ENCODE peak calls at places on chromosomes 4 and X, in five cellular contexts. U is H9, D is tibial artery, J is tibial nerve, Z is left ventricle myocardium inferior. Q is an unnamed sample.

GRCh38 chr4:109803924-109804571 is 2.2 kb upstream of the CFI start:
- DNase-seq in Z (no peak), J (no peak), D (no peak), U (peak; percentile 50), Q (peak; percentile 8)

GRCh38 chr4:636628-636950 is 11.2 kb downstream of the PDE6B start:
- DNase-seq in J (no peak), D (no peak), U (no peak), Z (no peak), Q (no peak)

GRCh38 chr4:7043521-7044414 is 596 bp downstream of the TADA2B start:
- DNase-seq in D (no peak), Z (peak; percentile 36), J (no peak), U (no peak), Q (peak; percentile 58)

GRCh38 chr4:88054909-88055308 is 47.5 kb downstream of the PKD2 start:
- DNase-seq in Z (no peak), J (no peak), D (no peak), U (peak; percentile 60), Q (peak; percentile 37)

GRCh38 chr4:37424753-37425152 is 180.2 kb downstream of the NWD2 start:
- DNase-seq in Z (no peak), J (no peak), U (no peak), D (no peak), Q (no peak)

GRCh38 chr4:165129924-165130323 is 17.3 kb upstream of the TMEM192 start:
- DNase-seq in U (no peak), J (no peak), D (no peak), Z (no peak), Q (no peak)

GRCh38 chr4:92234393-92235176 is 69.2 kb upstream of the GRID2 start:
- DNase-seq in U (no peak), J (no peak), Z (no peak), D (no peak), Q (no peak)

GRCh38 chrX:110741213-110741796 is 54.3 kb downstream of the CHRDL1 start:
- DNase-seq in Z (no peak), U (peak; percentile 48), D (no peak), J (no peak), Q (no peak)

GRCh38 chr4:94523033-94523590 is 71.4 kb downstream of the PDLIM5 start:
- DNase-seq in J (no peak), Z (no peak), U (no peak), D (no peak), Q (no peak)

GRCh38 chr4:188941524-188942109 is 802.4 kb downstream of the TRIML1 start:
- DNase-seq in Z (no peak), J (no peak), U (no peak), D (no peak), Q (no peak)

GRCh38 chrX:154419688-154420401 is 8.5 kb downstream of the TAFAZZIN start:
- DNase-seq in J (no peak), Z (peak; percentile 46), D (no peak), U (no peak), Q (no peak)

GRCh38 chr4:7129871-7130609 is 62.2 kb upstream of the GRPEL1 start:
- DNase-seq in U (no peak), Z (no peak), J (no peak), D (no peak), Q (no peak)

GRCh38 chr4:15149842-15150592 is 147.7 kb downstream of the CPEB2 start:
- DNase-seq in U (peak; percentile 82), Z (peak; percentile 86), J (peak; percentile 66), D (peak; percentile 78), Q (peak; percentile 46)

GRCh38 chr4:110629780-110630500 is 7.1 kb upstream of the PITX2 start:
- DNase-seq in Z (no peak), J (no peak), U (no peak), D (no peak), Q (no peak)

GRCh38 chrX:153818571-153819397 is 11.6 kb downstream of the PDZD4 start:
- DNase-seq in D (no peak), U (no peak), J (no peak), Z (peak; percentile 41), Q (peak; percentile 23)

GRCh38 chr4:149961876-149962597 is 116.2 kb upstream of the DCLK2 start:
- DNase-seq in U (no peak), Z (no peak), D (no peak), J (no peak), Q (no peak)

GRCh38 chr4:127788517-127788916 is 6.4 kb downstream of the HSPA4L start:
- DNase-seq in Z (no peak), U (no peak), D (no peak), J (no peak), Q (no peak)

GRCh38 chr4:161937596-161937995 is 226.2 kb downstream of the FSTL5 start:
- DNase-seq in J (no peak), U (no peak), D (no peak), Z (no peak), Q (no peak)

GRCh38 chr4:74311696-74312313 is 3.5 kb downstream of the EPGN start:
- DNase-seq in U (no peak), Z (no peak), D (no peak), J (no peak), Q (no peak)

GRCh38 chr4:48337726-48338125 is 3.6 kb upstream of the SLAIN2 start:
- DNase-seq in J (no peak), U (no peak), Z (no peak), D (no peak), Q (no peak)

GRCh38 chrX:125289209-125289608 is 30.5 kb upstream of the TEX13C start:
- DNase-seq in J (no peak), Z (no peak), D (no peak), U (no peak), Q (no peak)

GRCh38 chrX:50635162-50635561 is 164.5 kb upstream of the DGKK start:
- DNase-seq in U (no peak), D (no peak), Z (no peak), J (no peak), Q (no peak)

GRCh38 chrX:38117485-38117884 is 103.2 kb downstream of the SRPX start:
- DNase-seq in D (no peak), Z (no peak), U (no peak), J (no peak), Q (no peak)

GRCh38 chr4:6076391-6076790 is 58.2 kb upstream of the C4orf50 start:
- DNase-seq in Z (no peak), D (no peak), J (no peak), U (no peak), Q (no peak)

GRCh38 chr4:20490734-20491133 is 209.5 kb upstream of the PACRGL start:
- DNase-seq in J (no peak), D (no peak), Z (no peak), U (no peak), Q (no peak)

GRCh38 chr4:168549145-168549544 is 52.3 kb downstream of the PALLD start:
- DNase-seq in D (no peak), J (no peak), U (no peak), Z (no peak), Q (no peak)

GRCh38 chr4:126470862-126471261 is 1156.1 kb downstream of the FAT4 start:
- DNase-seq in U (no peak), D (no peak), Z (no peak), J (no peak), Q (no peak)

GRCh38 chr4:94127707-94128328 is 79.8 kb upstream of the SMARCAD1 start:
- DNase-seq in U (no peak), J (no peak), Z (no peak), D (no peak), Q (no peak)

GRCh38 chr4:184420881-184421416 is 53.4 kb downstream of the IRF2 start:
- DNase-seq in Z (no peak), U (no peak), D (no peak), J (no peak), Q (no peak)

GRCh38 chr4:169621754-169622481 is 1.5 kb downstream of the CLCN3 start:
- DNase-seq in Z (no peak), D (no peak), U (no peak), J (no peak), Q (no peak)

GRCh38 chr4:21775703-21776102 is 172.9 kb downstream of the KCNIP4 start:
- DNase-seq in J (no peak), Z (no peak), U (no peak), D (no peak), Q (no peak)

GRCh38 chrX:153519569-153520285 is 2.3 kb downstream of the ATP2B3 start:
- DNase-seq in U (no peak), J (no peak), Z (no peak), D (no peak), Q (no peak)

GRCh38 chr4:183201331-183201730 is 102.3 kb downstream of the WWC2 start:
- DNase-seq in D (no peak), J (no peak), Z (no peak), U (no peak), Q (no peak)

GRCh38 chr4:94711635-94712034 is 46.1 kb upstream of the BMPR1B start:
- DNase-seq in J (no peak), U (no peak), Z (no peak), D (no peak), Q (no peak)

GRCh38 chr4:100493756-100494155 is 24.1 kb downstream of the EMCN start:
- DNase-seq in Z (no peak), U (no peak), D (no peak), J (no peak), Q (no peak)

GRCh38 chr4:26424838-26425237 is 65.4 kb downstream of the CCKAR start:
- DNase-seq in U (no peak), J (no peak), Z (no peak), D (no peak), Q (no peak)
- TF ChIP-seq CTCF in U (peak; percentile 42), J (no peak), Z (no peak), D (no peak), Q (no peak)

DNA sequence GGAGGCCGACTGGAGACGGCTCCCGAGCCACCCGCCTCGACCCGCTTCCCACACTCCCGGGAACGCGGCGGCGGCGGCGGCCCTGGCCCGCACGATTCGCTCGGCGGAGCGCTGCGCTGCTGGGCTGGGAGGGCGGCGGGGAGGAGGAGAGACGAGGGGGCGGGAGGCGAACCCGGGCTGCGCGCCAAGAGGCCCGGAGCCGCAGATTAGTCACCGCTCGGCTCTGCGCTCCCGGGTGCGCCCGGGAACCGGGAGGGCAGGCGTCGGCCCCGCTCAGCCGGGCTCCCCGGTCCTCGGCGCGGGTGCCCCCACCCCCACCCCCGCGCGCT is 11.2 kb upstream of the BCOR start:
- DNase-seq in U (peak; percentile 63), D (no peak), Z (peak; percentile 83), J (no peak), Q (peak; percentile 84)
- H3K27ac ChIP-seq in U (no peak overlapping the region), D (peak overlapping the region; percentile 97), Z (peak overlapping the region; percentile 97), J (peak overlapping the region; percentile 93), Q (peak overlapping the region; percentile 96)

DNA sequence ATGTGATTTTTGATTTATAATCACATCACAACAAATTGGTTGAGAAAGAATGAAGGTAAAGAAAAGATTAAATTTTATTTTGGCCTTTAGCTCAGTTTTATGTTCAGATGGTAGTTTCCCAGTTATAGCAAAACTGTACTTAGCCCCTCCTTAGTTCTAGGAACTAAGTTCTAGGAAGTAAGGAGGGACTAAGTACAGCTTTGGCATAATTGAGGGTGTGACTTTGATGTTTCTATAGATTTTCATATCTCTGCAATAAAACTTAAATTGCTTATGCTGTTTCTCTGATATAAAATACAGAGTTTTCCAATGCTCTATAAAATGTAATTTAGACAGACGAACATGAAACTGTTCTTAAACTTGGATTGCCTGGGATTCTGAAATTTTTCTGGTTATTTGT is 46.6 kb upstream of the SLC4A4 start:
- DNase-seq in D (no peak), U (no peak), Z (no peak), J (no peak), Q (no peak)
- H3K4me1 ChIP-seq in D (no peaks in the 10 kb centered on the region), U (no peaks in the 10 kb centered on the region), Z (peaks cover 48% of the 10 kb centered on the region), J (no peaks in the 10 kb centered on the region), Q (no peaks in the 10 kb centered on the region)

GRCh38 chrX:103148075-103148474 is 55.1 kb upstream of the NXF3 start:
- DNase-seq in Z (no peak), J (no peak), U (no peak), D (no peak), Q (no peak)
- TF ChIP-seq CTCF in Z (no peak), J (no peak), U (no peak), D (no peak), Q (no peak)

GRCh38 chrX:2705461-2705860 is 14.4 kb downstream of the CD99 start:
- DNase-seq in J (no peak), Z (no peak), U (no peak), D (no peak), Q (no peak)
- H3K27ac ChIP-seq in J (peak overlapping the region; percentile 75), Z (peak overlapping the region; percentile 91), U (no peak overlapping the region), D (peak overlapping the region; percentile 20), Q (peak overlapping the region; percentile 77)